ENCODE peak calls at places on chromosomes 12 and 14, in six cellular contexts. S is AG09309, R is fibroblast of pulmonary artery, K is nephron progenitor cell, W is right lobe of liver, G is cardiac muscle cell. I is an unnamed sample.

GRCh38 chr14:24403294-24404013 is 4.7 kb downstream of the NYNRIN start:
- DNase-seq in K (no peak), S (no peak), G (no peak), R (peak; percentile 56), W (no peak), I (no peak)

GRCh38 chr12:122184522-122184921 is 1.6 kb downstream of the LRRC43 start:
- DNase-seq in G (no peak), S (no peak), R (no peak), K (no peak), W (no peak), I (no peak)

GRCh38 chr12:112149596-112149995 is 24.2 kb downstream of the TRAFD1 start:
- DNase-seq in G (no peak), K (no peak), S (no peak), R (no peak), W (no peak), I (no peak)

GRCh38 chr12:29796823-29797263 is 13.1 kb upstream of the TMTC1 start:
- DNase-seq in W (no peak), R (peak; percentile 94), G (no peak), K (no peak), S (peak; percentile 70), I (no peak)

GRCh38 chr12:95784286-95784685 is 6.3 kb downstream of the NTN4 start:
- DNase-seq in K (no peak), R (no peak), W (no peak), G (no peak), S (no peak), I (no peak)

GRCh38 chr12:92035477-92035876 is 110.2 kb downstream of the BTG1 start:
- DNase-seq in G (no peak), K (no peak), R (no peak), S (no peak), W (no peak), I (no peak)

GRCh38 chr12:77855548-77855947 is 24.9 kb downstream of the NAV3 start:
- DNase-seq in S (no peak), G (no peak), R (no peak), W (no peak), K (no peak), I (no peak)

GRCh38 chr14:99026471-99026870 is 245.5 kb downstream of the BCL11B start:
- DNase-seq in S (no peak), G (no peak), R (no peak), K (no peak), W (no peak), I (no peak)

GRCh38 chr14:95635051-95635450 is 51.2 kb upstream of the TCL1B start:
- DNase-seq in K (no peak), R (no peak), S (no peak), W (no peak), G (no peak), I (no peak)

DNA sequence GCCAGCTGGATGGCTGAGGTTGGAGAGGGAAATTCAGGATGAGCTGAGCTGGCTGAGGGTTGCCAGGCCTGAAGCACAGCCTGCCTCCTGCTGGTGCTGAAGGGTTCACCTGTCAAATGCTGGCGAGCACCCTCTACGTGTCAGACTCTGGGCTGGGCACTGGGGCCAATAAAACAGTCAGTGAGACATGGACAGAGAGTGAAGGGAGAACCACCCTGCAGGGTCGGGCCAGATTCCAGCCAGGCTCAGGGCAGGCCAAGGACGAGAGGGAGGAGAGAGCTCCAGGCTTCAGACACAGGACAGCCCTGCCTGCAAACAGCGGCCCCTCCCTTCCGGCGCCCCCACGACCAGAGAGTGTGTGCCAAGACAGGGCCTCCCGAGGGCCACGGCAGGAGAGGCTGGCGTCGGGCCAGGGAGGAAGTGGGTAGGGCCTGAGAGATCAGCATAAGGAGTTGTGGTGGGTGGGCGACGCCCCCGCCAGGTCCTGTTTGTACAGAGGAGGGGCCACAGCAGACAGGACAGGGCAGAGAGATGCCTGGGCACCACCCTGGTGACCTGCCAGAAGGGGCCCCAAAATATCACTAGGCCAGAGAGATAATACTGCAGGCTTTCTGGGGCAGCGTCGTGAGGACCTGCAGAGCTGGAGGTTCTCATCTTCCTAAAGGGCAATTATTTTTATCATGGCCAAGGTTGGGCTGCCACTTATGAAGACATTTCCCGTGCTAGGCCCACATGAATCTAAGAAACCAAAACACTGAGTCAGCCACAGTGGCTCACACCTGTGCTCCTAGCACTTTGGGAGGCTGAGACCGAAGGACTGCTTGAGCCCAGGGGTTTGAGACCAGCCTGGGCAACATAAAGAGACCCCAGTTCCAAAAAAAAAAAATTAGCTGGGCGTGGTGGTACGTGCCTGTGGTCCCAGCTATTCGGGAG is 73.1 kb upstream of the GPR68 start:
- DNase-seq in W (peak; percentile 61), S (no peak), R (peak; percentile 58), G (no peak), K (no peak), I (no peak)
- TF ChIP-seq CTCF in W (no peak), S (peak; percentile 7), R (peak; percentile 26), G (peak; percentile 24), K (no peak), I (no peak)

DNA sequence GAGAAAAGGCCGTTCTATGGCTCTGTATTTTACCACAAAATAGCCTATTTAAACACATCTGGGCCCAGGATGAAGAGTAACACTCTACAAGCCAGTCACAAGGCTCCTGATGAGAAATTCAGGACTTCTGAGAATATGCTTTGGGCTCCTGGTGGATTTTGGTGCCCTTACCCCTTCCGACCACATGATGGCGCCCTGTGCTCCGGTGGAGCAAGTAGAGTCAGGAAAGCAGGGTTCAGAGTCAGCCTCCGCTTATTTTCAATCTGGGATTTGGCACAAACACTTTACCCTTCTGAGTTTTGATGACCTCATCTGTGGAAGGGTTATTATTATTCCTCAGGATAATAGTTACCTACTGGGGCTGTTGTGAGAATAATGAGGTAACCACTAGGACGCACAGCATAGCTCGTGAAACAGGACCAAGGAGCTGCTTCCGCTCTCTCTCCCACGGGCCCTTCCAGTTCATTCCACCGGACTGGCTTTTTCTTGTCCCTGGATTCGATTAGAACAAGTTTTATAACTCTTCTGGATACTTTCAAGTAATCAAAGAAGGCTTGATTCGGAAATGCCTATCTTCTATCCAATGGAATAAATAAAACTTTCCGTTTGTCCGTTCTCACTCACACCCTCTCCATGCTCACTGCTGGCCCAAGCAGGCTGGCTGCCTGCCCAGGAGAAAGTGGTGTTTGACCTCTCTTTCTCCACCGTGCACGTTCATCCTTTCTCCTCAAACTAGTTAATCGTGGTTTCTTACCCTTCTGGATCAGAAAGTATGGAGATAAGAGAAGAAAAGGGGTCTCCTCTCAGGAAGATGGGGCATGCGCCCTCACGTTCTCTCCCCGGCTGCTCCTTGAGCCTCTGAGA is 104.6 kb downstream of the GALC start:
- DNase-seq in W (no peak), K (peak; percentile 32), R (peak; percentile 4), G (peak; percentile 19), S (no peak), I (no peak)
- TF ChIP-seq CTCF in W (peak; percentile 30), K (peak; percentile 36), R (peak; percentile 35), G (peak; percentile 38), S (peak; percentile 71), I (peak; percentile 52)

GRCh38 chr14:81625343-81625742 is 91.7 kb upstream of the SEL1L start:
- DNase-seq in W (no peak), G (peak; percentile 67), K (no peak), R (peak; percentile 4), S (no peak), I (no peak)
- TF ChIP-seq CTCF in W (peak; percentile 51), G (no peak), K (peak; percentile 46), R (no peak), S (no peak), I (peak; percentile 65)

GRCh38 chr12:52349196-52349595 is 18.1 kb downstream of the KRT85 start:
- DNase-seq in S (no peak), R (peak; percentile 34), W (no peak), G (no peak), K (no peak), I (no peak)
- TF ChIP-seq CTCF in S (no peak), R (no peak), W (no peak), G (no peak), K (no peak), I (no peak)

GRCh38 chr12:46964496-46965098 is 114.8 kb upstream of the PCED1B start:
- DNase-seq in S (no peak), R (peak; percentile 78), W (no peak), K (no peak), G (peak; percentile 74), I (no peak)

GRCh38 chr12:46965880-46966279 is 113.5 kb upstream of the PCED1B start:
- DNase-seq in S (no peak), R (no peak), G (peak; percentile 71), K (no peak), W (no peak), I (no peak)

GRCh38 chr12:46959484-46959883 is 119.9 kb upstream of the PCED1B start:
- DNase-seq in G (no peak), W (no peak), S (peak; percentile 84), K (no peak), R (peak; percentile 89), I (no peak)

GRCh38 chr12:46965137-46965536 is 114.3 kb upstream of the PCED1B start:
- DNase-seq in R (no peak), K (no peak), W (no peak), G (no peak), S (no peak), I (no peak)

GRCh38 chr12:46963977-46964376 is 115.4 kb upstream of the PCED1B start:
- DNase-seq in K (no peak), G (peak; percentile 78), W (no peak), R (peak; percentile 65), S (no peak), I (no peak)
- TF ChIP-seq CTCF in K (no peak), G (no peak), W (no peak), R (no peak), S (no peak), I (no peak)

DNA sequence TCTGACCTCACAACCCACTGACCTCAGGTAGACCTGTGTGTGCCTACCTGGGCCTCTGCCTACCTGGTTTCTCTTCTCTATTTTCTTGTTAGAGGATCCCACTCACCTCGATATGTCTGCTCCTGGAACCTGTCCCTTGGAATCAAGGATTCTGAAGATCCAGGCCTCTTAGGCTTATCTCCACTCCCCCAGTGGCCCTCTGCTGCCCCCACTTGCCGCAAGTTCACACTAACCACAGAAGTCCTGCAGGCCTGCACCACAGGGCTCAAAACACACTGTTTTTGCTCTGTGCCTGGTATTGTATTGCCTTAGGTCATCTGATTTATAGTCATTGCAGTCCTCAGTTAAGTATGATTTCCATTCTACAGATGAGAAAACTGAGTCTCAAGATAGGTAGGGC is 15.3 kb upstream of the NRXN3 start:
- DNase-seq in R (no peak), G (no peak), W (no peak), K (peak; percentile 13), S (no peak), I (no peak)
- TF ChIP-seq CTCF in R (no peak), G (no peak), W (no peak), K (no peak), S (no peak), I (peak; percentile 16)

DNA sequence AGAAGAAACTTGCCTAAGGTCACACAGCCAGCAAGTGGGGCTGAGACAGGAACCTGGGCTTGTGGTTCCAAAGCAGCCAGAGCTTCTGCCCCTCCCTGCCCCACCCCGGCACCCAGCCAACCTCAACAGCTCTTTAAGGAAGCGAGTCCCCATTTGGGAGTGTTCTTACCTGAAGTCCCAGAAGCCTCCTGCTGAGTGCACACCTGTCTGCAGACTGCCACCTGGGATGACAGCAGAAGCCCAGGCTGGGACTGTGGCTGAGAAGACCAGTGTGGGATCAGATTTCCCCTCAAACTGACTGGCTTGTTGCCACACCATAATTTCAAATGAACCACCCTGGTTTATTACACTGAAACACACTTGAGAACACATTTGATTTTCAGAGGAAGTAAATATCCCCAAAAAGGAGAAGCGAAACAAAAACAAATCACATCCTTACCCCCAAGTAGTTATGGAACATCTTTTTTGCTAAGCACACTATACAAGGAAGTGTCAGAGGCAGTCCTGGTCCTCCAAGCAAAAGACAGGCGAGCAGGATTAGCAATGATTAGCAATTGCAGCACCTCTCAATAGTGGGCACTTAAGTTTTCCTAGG is 6.3 kb upstream of the RIN3 start:
- DNase-seq in S (no peak), K (no peak), W (no peak), G (no peak), R (no peak), I (no peak)
- TF ChIP-seq CTCF in S (no peak), K (no peak), W (no peak), G (no peak), R (no peak), I (no peak)

I was measured in progenitor cell of endocrine pancreas.